ENCODE peak calls at places on chromosomes 6 and 20, in four cellular contexts. N, K, B and U are unnamed samples.

GRCh38 chr20:21575981-21576740 is 62.3 kb upstream of the NKX2-2 start:
- DNase-seq in N (no peak), K (peak), B (no peak), U (no peak)

GRCh38 chr6:42790549-42791181 is 8.8 kb downstream of the BICRAL start:
- DNase-seq in N (no peak), B (no peak), K (no peak), U (no peak)

GRCh38 chr6:130447374-130447773 is 81.6 kb downstream of the TMEM200A start:
- DNase-seq in N (no peak), B (no peak), K (no peak), U (no peak)

GRCh38 chr6:165826487-165827189 is 163.6 kb upstream of the PDE10A start:
- DNase-seq in N (no peak), K (no peak), B (no peak), U (no peak)

GRCh38 chr6:34027939-34028441 is 117.9 kb downstream of the GRM4 start:
- DNase-seq in K (no peak), B (no peak), N (no peak), U (no peak)

GRCh38 chr6:112086744-112087135 is 542 bp downstream of the TUBE1 start:
- DNase-seq in B (peak), K (no peak), N (no peak), U (no peak)

GRCh38 chr20:25177890-25178321 is 17.6 kb upstream of the ENTPD6 start:
- DNase-seq in N (no peak), B (no peak), K (no peak), U (peak)

GRCh38 chr20:23412026-23412425 is 9.3 kb downstream of the NAPB start:
- DNase-seq in N (no peak), K (no peak), B (no peak), U (no peak)

GRCh38 chr6:168089186-168090063 is 10.4 kb upstream of the FRMD1 start:
- DNase-seq in K (no peak), B (no peak), N (no peak), U (no peak)

GRCh38 chr6:16602035-16602434 is 159.2 kb downstream of the ATXN1 start:
- DNase-seq in K (no peak), N (no peak), B (no peak), U (no peak)

GRCh38 chr20:544153-544725 is 649 bp upstream of the CSNK2A1 start:
- DNase-seq in N (no peak), B (no peak), K (no peak), U (no peak)

GRCh38 chr6:50716887-50717509 is 3.7 kb downstream of the TFAP2D start:
- DNase-seq in K (no peak), B (no peak), N (no peak), U (no peak)

GRCh38 chr6:129638055-129639019 is 71.6 kb downstream of the ARHGAP18 start:
- DNase-seq in N (no peak), B (peak), K (no peak), U (no peak)

GRCh38 chr6:41040101-41040910 is 1.3 kb upstream of the UNC5CL start:
- DNase-seq in N (no peak), K (peak), B (no peak), U (no peak)

GRCh38 chr20:32830437-32830836 is 10.7 kb downstream of the MAPRE1 start:
- DNase-seq in K (no peak), B (no peak), N (no peak), U (no peak)

GRCh38 chr20:49896204-49896603 is 19.1 kb downstream of the SPATA2 start:
- DNase-seq in K (no peak), N (no peak), B (no peak), U (no peak)

GRCh38 chr6:26199773-26200728 is 112.8 kb downstream of the HFE start:
- DNase-seq in B (peak), K (no peak), N (no peak), U (no peak)

GRCh38 chr6:37570801-37571200 is 71.1 kb upstream of the CCDC167 start:
- DNase-seq in N (no peak), B (no peak), K (no peak), U (no peak)

GRCh38 chr6:56242343-56242742 is 5.0 kb downstream of the COL21A1 start:
- DNase-seq in K (no peak), B (peak), N (no peak), U (no peak)

GRCh38 chr6:30615219-30615957 is 1.7 kb downstream of the PPP1R10 start:
- DNase-seq in N (no peak), K (no peak), B (peak), U (no peak)

GRCh38 chr20:49603209-49603627 is 35.3 kb upstream of the PTGIS start:
- DNase-seq in K (no peak), N (no peak), B (no peak), U (no peak)

GRCh38 chr6:86192123-86192522 is 549.4 kb upstream of the SYNCRIP start:
- DNase-seq in K (no peak), N (no peak), B (peak), U (no peak)

GRCh38 chr20:19205999-19206398 is 6.4 kb upstream of the SLC24A3 start:
- DNase-seq in N (no peak), B (peak), K (peak), U (no peak)

GRCh38 chr6:147711511-147711910 is 203.0 kb downstream of the SAMD5 start:
- DNase-seq in B (no peak), N (no peak), K (no peak), U (no peak)

GRCh38 chr20:37849169-37849568 is 53.8 kb upstream of the VSTM2L start:
- DNase-seq in B (no peak), K (no peak), N (no peak), U (no peak)

GRCh38 chr6:2752477-2753115 is 1.9 kb upstream of the MYLK4 start:
- DNase-seq in K (no peak), N (no peak), B (no peak), U (no peak)

GRCh38 chr6:156508923-156509322 is 268.3 kb upstream of the ARID1B start:
- DNase-seq in B (peak), K (no peak), N (no peak), U (no peak)

GRCh38 chr6:36333889-36334288 is 2.8 kb downstream of the BNIP5 start:
- DNase-seq in K (no peak), N (no peak), B (no peak), U (no peak)

GRCh38 chr6:1872649-1873131 is 263.0 kb downstream of the FOXC1 start:
- DNase-seq in B (peak), K (no peak), N (no peak), U (no peak)

GRCh38 chr6:72819609-72820008 is 197.7 kb downstream of the KCNQ5 start:
- DNase-seq in N (no peak), B (no peak), K (no peak), U (no peak)

GRCh38 chr6:165308926-165309731 is at the start of gene C6orf118:
- DNase-seq in K (no peak), N (no peak), B (peak), U (peak)

GRCh38 chr6:109718991-109719390 is 27.9 kb downstream of the FIG4 start:
- DNase-seq in K (no peak), N (no peak), B (no peak), U (no peak)